ENCODE peak calls at places on chromosomes 1 and 21, in six cellular contexts. G is stomach, X is colonic mucosa, K is endothelial cell of umbilical vein, B is AG09319, T is coronary artery. E is an unnamed sample.

GRCh38 chr1:225906467-225906866 is 17.5 kb upstream of the LEFTY1 start:
- DNase-seq in G (no peak), X (no peak), T (no peak), B (no peak), K (no peak), E (no peak)

GRCh38 chr1:207862241-207862787 is 48.6 kb downstream of the CD34 start:
- DNase-seq in B (no peak), K (no peak), T (no peak), X (no peak), G (no peak), E (no peak)

GRCh38 chr1:89990976-89991831 is 3.7 kb upstream of the ZNF326 start:
- DNase-seq in K (no peak), T (no peak), B (no peak), X (no peak), G (no peak), E (no peak)

GRCh38 chr1:111361761-111362160 is 65.8 kb downstream of the OVGP1 start:
- DNase-seq in T (no peak), K (no peak), G (no peak), X (no peak), B (no peak), E (no peak)

GRCh38 chr1:226711976-226712778 is 26.9 kb downstream of the ITPKB start:
- DNase-seq in X (no peak), G (no peak), K (no peak), B (no peak), T (no peak), E (no peak)

GRCh38 chr1:93750946-93751345 is 69.3 kb upstream of the BCAR3 start:
- DNase-seq in T (no peak), G (no peak), B (no peak), K (no peak), X (no peak), E (no peak)

GRCh38 chr1:7192453-7192852 is 407.2 kb downstream of the CAMTA1 start:
- DNase-seq in K (no peak), T (no peak), B (no peak), X (no peak), G (no peak), E (no peak)

GRCh38 chr1:65691152-65691900 is 101.4 kb upstream of the PDE4B start:
- DNase-seq in K (peak; percentile 81), G (no peak), X (no peak), T (no peak), B (no peak), E (no peak)

GRCh38 chr1:201288765-201289164 is 5.5 kb downstream of the PKP1 start:
- DNase-seq in X (no peak), T (no peak), G (no peak), B (no peak), K (no peak), E (no peak)

GRCh38 chr1:43367026-43367903 is 546 bp downstream of the ELOVL1 start:
- DNase-seq in B (no peak), X (peak; percentile 44), K (peak; percentile 37), G (no peak), T (no peak), E (no peak)

GRCh38 chr1:107171378-107171777 is 30.5 kb downstream of the NTNG1 start:
- DNase-seq in K (no peak), B (no peak), T (no peak), G (no peak), X (no peak), E (no peak)

GRCh38 chr1:106956721-106957120 is 99.8 kb upstream of the PRMT6 start:
- DNase-seq in X (no peak), B (no peak), K (no peak), G (no peak), T (no peak), E (no peak)

GRCh38 chr1:214050513-214051401 is 63.0 kb downstream of the PROX1 start:
- DNase-seq in G (no peak), X (no peak), B (no peak), T (no peak), K (no peak), E (no peak)

GRCh38 chr1:145999321-146000024 is 3.1 kb upstream of the TXNIP start:
- DNase-seq in G (peak; percentile 65), K (no peak), B (no peak), X (no peak), T (peak; percentile 68), E (no peak)

GRCh38 chr1:58885998-58886397 is 102.2 kb upstream of the JUN start:
- DNase-seq in K (peak; percentile 35), B (no peak), X (peak; percentile 36), T (no peak), G (peak; percentile 60), E (no peak)

GRCh38 chr1:206972725-206973124 is 2.5 kb upstream of the FCAMR start:
- DNase-seq in X (no peak), G (no peak), T (no peak), K (no peak), B (no peak), E (no peak)

GRCh38 chr1:2627746-2628145 is 5.1 kb downstream of the MMEL1 start:
- DNase-seq in K (no peak), B (no peak), G (no peak), X (no peak), T (no peak), E (no peak)

GRCh38 chr1:2591581-2592261 is 5.1 kb downstream of the PRXL2B start:
- DNase-seq in X (no peak), K (no peak), T (no peak), B (no peak), G (no peak), E (no peak)

GRCh38 chr1:201282931-201283829 is at the start of gene PKP1:
- DNase-seq in T (no peak), B (no peak), G (peak; percentile 49), K (no peak), X (peak; percentile 69), E (no peak)

GRCh38 chr1:215891673-215892072 is 324.6 kb downstream of the KCTD3 start:
- DNase-seq in G (no peak), K (no peak), T (no peak), X (no peak), B (no peak), E (no peak)

GRCh38 chr1:95309031-95309459 is 75.0 kb downstream of the RWDD3 start:
- DNase-seq in B (peak; percentile 0), K (no peak), G (no peak), T (no peak), X (no peak), E (no peak)

GRCh38 chr21:41973861-41974751 is 20.3 kb upstream of the C2CD2 start:
- DNase-seq in X (peak; percentile 26), K (peak; percentile 14), B (no peak), T (peak; percentile 68), G (peak; percentile 22), E (peak; percentile 51)

GRCh38 chr1:167412072-167412471 is 106.3 kb downstream of the CD247 start:
- DNase-seq in G (no peak), K (no peak), T (no peak), B (no peak), X (no peak), E (no peak)

GRCh38 chr1:37811027-37811655 is 3.1 kb upstream of the YRDC start:
- DNase-seq in X (peak; percentile 67), T (no peak), G (peak; percentile 67), B (no peak), K (peak; percentile 79), E (peak; percentile 91)

GRCh38 chr1:9476790-9477463 is 62.3 kb upstream of the SLC25A33 start:
- DNase-seq in K (no peak), G (no peak), X (no peak), B (no peak), T (no peak), E (no peak)
- TF ChIP-seq CTCF in K (no peak), G (no peak), X (no peak), B (no peak), T (no peak), E (no peak)

GRCh38 chr1:25197235-25197930 is 34.9 kb downstream of the SYF2 start:
- DNase-seq in G (no peak), K (no peak), T (no peak), B (no peak), X (no peak), E (no peak)

GRCh38 chr1:25197982-25198681 is 34.2 kb downstream of the SYF2 start:
- DNase-seq in X (peak; percentile 65), G (no peak), B (no peak), T (no peak), K (no peak), E (no peak)

GRCh38 chr1:25196830-25197229 is 35.5 kb downstream of the SYF2 start:
- DNase-seq in G (no peak), K (no peak), X (no peak), T (no peak), B (no peak), E (no peak)

GRCh38 chr1:25199876-25200620 is 32.3 kb downstream of the SYF2 start:
- DNase-seq in T (no peak), B (no peak), G (no peak), X (no peak), K (no peak), E (no peak)

GRCh38 chr1:25198731-25199231 is 33.5 kb downstream of the SYF2 start:
- DNase-seq in X (peak; percentile 51), T (peak; percentile 75), K (no peak), B (no peak), G (peak; percentile 72), E (no peak)
- TF ChIP-seq CTCF in X (no peak), T (no peak), K (no peak), B (no peak), G (no peak), E (no peak)

GRCh38 chr1:79811173-79811572 is 804.6 kb upstream of the ADGRL4 start:
- DNase-seq in X (no peak), T (no peak), K (peak; percentile 89), B (no peak), G (no peak), E (no peak)
- TF ChIP-seq CTCF in X (no peak), T (no peak), K (no peak), B (no peak), G (no peak), E (no peak)

GRCh38 chr1:165137551-165138316 is 218.8 kb downstream of the LMX1A start:
- DNase-seq in K (no peak), X (no peak), T (no peak), B (no peak), G (no peak), E (no peak)

GRCh38 chr1:165147799-165148198 is 208.7 kb downstream of the LMX1A start:
- DNase-seq in X (no peak), G (no peak), K (no peak), B (no peak), T (no peak), E (no peak)

GRCh38 chr1:165144757-165145397 is 211.6 kb downstream of the LMX1A start:
- DNase-seq in G (peak; percentile 56), K (peak; percentile 49), X (peak; percentile 49), T (no peak), B (peak; percentile 11), E (no peak)

GRCh38 chr1:165138960-165139359 is 217.6 kb downstream of the LMX1A start:
- DNase-seq in B (no peak), G (no peak), K (no peak), X (no peak), T (no peak), E (no peak)

GRCh38 chr1:165143437-165144065 is 213.0 kb downstream of the LMX1A start:
- DNase-seq in X (peak; percentile 40), B (no peak), K (no peak), G (peak; percentile 32), T (no peak), E (no peak)
- TF ChIP-seq CTCF in X (peak; percentile 70), B (peak; percentile 59), K (peak; percentile 58), G (no peak), T (no peak), E (peak; percentile 34)

E was measured in osteocyte.